ENCODE peak calls at places on chromosome 4, in ten cellular contexts. H is MM.1S, N is OCI-LY7, Z is GM23248, M is GM23338, T is Karpas-422, S is PC-9, F is PC-3, R is SK-N-SH, U is HCT116. Y is an unnamed sample. For H3K9me2, the result is how much of the 10 kb centered on the place peaks cover.

GRCh38 chr4:76001760-76002159 is 5.5 kb downstream of the CXCL9 start:
- DNase-seq in H (no peak), N (no peak), Z (no peak), M (no peak), T (no peak), S (no peak), F (no peak), R (no peak), U (no peak), Y (no peak)

GRCh38 chr4:108833041-108833440 is 70.2 kb upstream of the ETNPPL start:
- DNase-seq in H (no peak), N (no peak), Z (no peak), M (no peak), T (no peak), S (no peak), F (no peak), R (no peak), U (no peak), Y (peak)

GRCh38 chr4:88696620-88697019 is 1.0 kb downstream of the NAP1L5 start:
- DNase-seq in H (no peak), N (no peak), Z (peak), M (no peak), T (no peak), S (no peak), F (no peak), R (no peak), U (no peak), Y (no peak)

GRCh38 chr4:161287678-161288352 is 876.0 kb downstream of the FSTL5 start:
- DNase-seq in H (no peak), N (no peak), Z (no peak), M (no peak), T (no peak), S (no peak), F (no peak), R (no peak), U (no peak), Y (no peak)

GRCh38 chr4:148444296-148445070 is 2.3 kb upstream of the NR3C2 start:
- DNase-seq in H (peak), N (peak), Z (peak), M (peak), T (no peak), S (peak), F (peak), R (peak), U (no peak), Y (peak)

GRCh38 chr4:181757921-181758320 is 485.3 kb upstream of the TENM3 start:
- DNase-seq in H (no peak), N (no peak), Z (no peak), M (no peak), T (no peak), S (no peak), F (no peak), R (no peak), U (no peak), Y (no peak)

GRCh38 chr4:159360549-159360948 is 257.7 kb downstream of the RAPGEF2 start:
- DNase-seq in H (no peak), N (no peak), Z (peak), M (no peak), T (no peak), S (no peak), F (peak), R (no peak), U (no peak), Y (no peak)

GRCh38 chr4:74546020-74546419 is 101.1 kb downstream of the AREG start:
- DNase-seq in H (no peak), N (no peak), Z (peak), M (peak), T (no peak), S (no peak), F (no peak), R (no peak), U (no peak), Y (no peak)

GRCh38 chr4:132737344-132737743 is 411.8 kb upstream of the PCDH10 start:
- DNase-seq in H (no peak), N (no peak), Z (no peak), M (peak), T (no peak), S (no peak), F (no peak), R (no peak), U (no peak), Y (no peak)

GRCh38 chr4:88697113-88697512 is 516 bp downstream of the NAP1L5 start:
- DNase-seq in H (no peak), N (no peak), Z (peak), M (no peak), T (peak), S (no peak), F (no peak), R (peak), U (no peak), Y (no peak)

GRCh38 chr4:161828061-161828460 is 335.7 kb downstream of the FSTL5 start:
- DNase-seq in H (peak), N (no peak), Z (no peak), M (no peak), T (no peak), S (peak), F (no peak), R (no peak), U (no peak), Y (no peak)

GRCh38 chr4:47662975-47663374 is 174.9 kb downstream of the CORIN start:
- DNase-seq in H (peak), N (peak), Z (peak), M (peak), T (peak), S (no peak), F (peak), R (no peak), U (peak), Y (no peak)

GRCh38 chr4:1596393-1596792 is 87.7 kb downstream of the FAM53A start:
- DNase-seq in H (no peak), N (no peak), Z (no peak), M (peak), T (no peak), S (no peak), F (no peak), R (no peak), U (no peak), Y (no peak)

GRCh38 chr4:1221155-1221870 is 27.6 kb downstream of the CTBP1 start:
- DNase-seq in H (no peak), N (no peak), Z (no peak), M (no peak), T (no peak), S (no peak), F (no peak), R (no peak), U (no peak), Y (no peak)

GRCh38 chr4:88411491-88412101 is 32.9 kb downstream of the HERC6 start:
- DNase-seq in H (no peak), N (no peak), Z (no peak), M (no peak), T (no peak), S (no peak), F (no peak), R (no peak), U (no peak), Y (no peak)

GRCh38 chr4:29900336-29900735 is 819.8 kb upstream of the PCDH7 start:
- DNase-seq in H (no peak), N (no peak), Z (no peak), M (no peak), T (no peak), S (no peak), F (peak), R (no peak), U (no peak), Y (no peak)

GRCh38 chr4:20255251-20255586 is 3.5 kb downstream of the SLIT2 start:
- DNase-seq in H (no peak), N (no peak), Z (peak), M (no peak), T (no peak), S (no peak), F (no peak), R (no peak), U (no peak), Y (no peak)
- H3K9me2 ChIP-seq in H (under half), N (under half), Z (under half), M (under half), T (under half), S (under half), F (under half), R (under half), U (under half), Y (under half)

DNA sequence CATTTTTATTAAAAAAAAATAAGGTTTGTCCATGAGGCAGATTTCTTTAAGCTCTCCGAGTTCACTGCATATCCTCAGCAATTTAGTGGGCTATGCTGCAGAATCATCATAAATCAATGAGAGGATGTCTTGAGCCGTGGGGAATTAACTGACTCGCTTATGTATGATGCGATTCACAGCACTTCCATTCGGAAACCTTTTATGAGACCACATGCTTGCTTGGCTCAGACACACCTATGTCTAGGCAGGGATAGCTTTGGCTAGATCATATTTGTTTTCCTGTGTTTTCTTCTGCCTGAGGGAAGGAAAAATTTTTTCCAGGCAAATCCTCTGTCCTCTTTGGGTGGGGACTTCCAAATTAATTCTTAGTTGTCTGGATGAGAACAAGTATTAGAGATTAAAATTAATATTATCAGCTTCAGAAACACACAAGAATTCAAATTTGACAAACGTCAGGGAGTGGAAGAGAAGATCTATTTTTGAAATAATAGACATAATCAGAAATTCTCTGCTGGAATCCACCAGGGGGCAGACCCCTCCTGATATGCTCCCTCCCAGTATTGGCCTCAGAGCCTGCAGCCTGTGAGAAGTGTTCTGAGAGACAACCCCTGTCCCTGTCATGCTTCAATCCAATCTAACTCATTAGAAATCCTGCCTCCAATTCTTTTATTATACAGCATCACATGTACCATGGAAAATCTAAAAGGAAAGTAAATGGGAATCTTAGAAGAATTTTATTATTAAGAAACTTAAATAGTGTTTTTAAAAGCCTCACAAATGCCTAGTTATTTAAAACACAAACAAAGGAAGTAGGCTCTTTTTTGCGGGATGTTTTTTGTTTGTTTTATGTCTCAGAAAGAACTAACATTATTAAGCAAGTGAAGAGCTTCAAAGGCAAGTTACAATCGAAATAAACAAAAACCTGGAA is 345.1 kb upstream of the TACR3 start:
- DNase-seq in H (peak), N (peak), Z (peak), M (peak), T (peak), S (peak), F (peak), R (peak), U (peak), Y (peak)
- H3K4me3 ChIP-seq in H (no peak), N (no peak), Z (no peak), M (no peak), T (no peak), S (no peak), F (no peak), R (no peak), U (no peak), Y (no peak)

GRCh38 chr4:37590016-37590415 is 96.2 kb downstream of the RELL1 start:
- DNase-seq in H (no peak), N (no peak), Z (no peak), M (no peak), T (no peak), S (no peak), F (no peak), R (no peak), U (no peak), Y (no peak)

GRCh38 chr4:37584530-37585060 is 101.6 kb downstream of the RELL1 start:
- DNase-seq in H (no peak), N (no peak), Z (no peak), M (no peak), T (no peak), S (no peak), F (no peak), R (no peak), U (no peak), Y (no peak)

GRCh38 chr4:37591349-37591748 is 94.8 kb downstream of the RELL1 start:
- DNase-seq in H (no peak), N (no peak), Z (no peak), M (no peak), T (no peak), S (no peak), F (no peak), R (no peak), U (no peak), Y (no peak)

GRCh38 chr4:37586194-37586593 is 100.0 kb downstream of the RELL1 start:
- DNase-seq in H (no peak), N (no peak), Z (no peak), M (no peak), T (no peak), S (no peak), F (no peak), R (no peak), U (no peak), Y (no peak)

GRCh38 chr4:37588150-37588549 is 98.0 kb downstream of the RELL1 start:
- DNase-seq in H (no peak), N (no peak), Z (no peak), M (no peak), T (no peak), S (no peak), F (no peak), R (no peak), U (no peak), Y (no peak)
- H3K9me2 ChIP-seq in H (under half), N (under half), Z (under half), M (under half), T (under half), S (under half), F (under half), R (under half), U (under half), Y (under half)

DNA sequence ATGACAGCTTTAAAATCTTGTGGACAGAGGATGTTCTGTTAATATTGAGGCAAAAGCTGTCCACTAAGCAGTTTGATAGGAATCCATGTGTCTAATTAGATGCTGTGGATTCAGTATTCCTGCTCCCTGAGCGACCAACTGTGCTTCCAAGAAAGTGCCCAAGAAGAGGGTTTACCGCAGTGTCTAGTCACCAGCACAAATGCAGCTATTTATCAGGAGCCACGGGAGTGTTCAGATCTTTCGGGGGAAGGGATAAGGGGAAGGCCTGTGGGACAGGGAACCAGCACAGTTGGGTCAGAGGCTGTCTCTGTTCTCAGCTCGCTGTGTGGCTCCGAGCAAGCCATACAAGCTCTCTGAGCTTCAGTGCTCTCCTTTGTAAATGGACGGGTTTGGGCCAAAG is 132.9 kb downstream of the AFAP1 start:
- DNase-seq in H (no peak), N (no peak), Z (no peak), M (no peak), T (no peak), S (no peak), F (no peak), R (no peak), U (no peak), Y (no peak)
- H3K4me3 ChIP-seq in H (no peak), N (no peak), Z (no peak), M (no peak), T (no peak), S (no peak), F (no peak), R (no peak), U (no peak), Y (no peak)

GRCh38 chr4:146550161-146550560 is 28.4 kb upstream of the SLC10A7 start:
- DNase-seq in H (no peak), N (no peak), Z (no peak), M (no peak), T (no peak), S (no peak), F (no peak), R (no peak), U (no peak), Y (no peak)
- H3K9me2 ChIP-seq in H (under half), N (under half), Z (under half), M (under half), T (under half), S (under half), F (under half), R (under half), U (under half), Y (under half)

Y was measured in hepatocyte.